ENCODE peak calls at places on chromosomes 11 and 22, in seven cellular contexts. Q, Y, X, R, M, D and T are unnamed samples.

GRCh38 chr11:78657441-78657840 is 82.8 kb upstream of the NARS2 start:
- DNase-seq in Q (no peak), Y (no peak), X (no peak), R (no peak), M (no peak), D (no peak), T (no peak)

GRCh38 chr22:44256085-44256484 is 56.7 kb downstream of the SHISAL1 start:
- DNase-seq in Q (no peak), Y (no peak), X (no peak), R (no peak), M (no peak), D (no peak), T (no peak)

GRCh38 chr22:49546811-49547585 is 280.7 kb downstream of the BRD1 start:
- DNase-seq in Q (no peak), Y (no peak), X (no peak), R (no peak), M (no peak), D (no peak), T (no peak)

GRCh38 chr22:39148727-39149535 is 3.5 kb downstream of the CBX7 start:
- DNase-seq in Q (no peak), Y (no peak), X (no peak), R (no peak), M (peak; percentile 93), D (peak; percentile 64), T (no peak)

GRCh38 chr11:44630511-44631210 is 65.2 kb downstream of the CD82 start:
- DNase-seq in Q (no peak), Y (no peak), X (no peak), R (no peak), M (peak; percentile 12), D (no peak), T (peak; percentile 68)

GRCh38 chr11:61141601-61142028 is 19.6 kb downstream of the VPS37C start:
- DNase-seq in Q (no peak), Y (peak; percentile 48), X (no peak), R (peak; percentile 89), M (peak; percentile 69), D (no peak), T (no peak)

GRCh38 chr11:16607675-16608644 is 130.5 kb upstream of the C11orf58 start:
- DNase-seq in Q (no peak), Y (peak; percentile 88), X (no peak), R (peak; percentile 97), M (peak; percentile 84), D (no peak), T (peak; percentile 95)

GRCh38 chr11:36455658-36456111 is 54.4 kb downstream of the TRAF6 start:
- DNase-seq in Q (peak; percentile 97), Y (peak; percentile 21), X (no peak), R (no peak), M (peak; percentile 32), D (no peak), T (peak; percentile 97)

GRCh38 chr11:114612686-114613085 is 17.1 kb upstream of the NXPE4 start:
- DNase-seq in Q (no peak), Y (no peak), X (no peak), R (no peak), M (no peak), D (no peak), T (no peak)

GRCh38 chr11:980438-981365 is 55.0 kb downstream of the AP2A2 start:
- DNase-seq in Q (no peak), Y (no peak), X (no peak), R (no peak), M (no peak), D (no peak), T (no peak)

GRCh38 chr11:132452616-132453015 is 1079.7 kb downstream of the OPCML start:
- DNase-seq in Q (no peak), Y (no peak), X (no peak), R (no peak), M (no peak), D (no peak), T (no peak)

GRCh38 chr22:37464181-37464580 is 22.0 kb downstream of the MFNG start:
- DNase-seq in Q (no peak), Y (no peak), X (no peak), R (no peak), M (no peak), D (no peak), T (no peak)

GRCh38 chr22:42716649-42717127 is 4.0 kb downstream of the A4GALT start:
- DNase-seq in Q (no peak), Y (no peak), X (no peak), R (no peak), M (no peak), D (no peak), T (no peak)